ENCODE peak calls at places on chromosomes 7 and 10, in six cellular contexts. One of them, this sample, is unnamed.
A peak's percentile ranks its signal among the peaks of the same experiment; 100 is the strongest.

GRCh38 chr10:108653466-108653865 is 1269.8 kb downstream of the XPNPEP1 start:
- DNase-seq in fibroblast of lung: peak; percentile 53
- DNase-seq in heart left ventricle: no peak
- DNase-seq in endothelial cell: no peak
- DNase-seq in CD8-positive, alpha-beta T cell: no peak
- DNase-seq in nephron progenitor cell: no peak
- DNase-seq in this sample: no peak

GRCh38 chr10:117720931-117721826 is 178.6 kb downstream of the EMX2 start:
- DNase-seq in nephron progenitor cell: peak; percentile 79
- DNase-seq in heart left ventricle: no peak
- DNase-seq in CD8-positive, alpha-beta T cell: no peak
- DNase-seq in endothelial cell: no peak
- DNase-seq in fibroblast of lung: no peak
- DNase-seq in this sample: no peak

GRCh38 chr7:16071246-16071857 is 350.0 kb downstream of the CRPPA start:
- DNase-seq in nephron progenitor cell: peak; percentile 33
- DNase-seq in CD8-positive, alpha-beta T cell: no peak
- DNase-seq in heart left ventricle: no peak
- DNase-seq in fibroblast of lung: peak; percentile 42
- DNase-seq in endothelial cell: peak; percentile 15
- DNase-seq in this sample: no peak

GRCh38 chr10:131870831-131871672 is 29.8 kb upstream of the PPP2R2D start:
- DNase-seq in CD8-positive, alpha-beta T cell: no peak
- DNase-seq in endothelial cell: no peak
- DNase-seq in heart left ventricle: no peak
- DNase-seq in nephron progenitor cell: no peak
- DNase-seq in fibroblast of lung: no peak
- DNase-seq in this sample: no peak

GRCh38 chr7:24721378-24722030 is 35.8 kb downstream of the GSDME start:
- DNase-seq in endothelial cell: no peak
- DNase-seq in CD8-positive, alpha-beta T cell: no peak
- DNase-seq in heart left ventricle: no peak
- DNase-seq in fibroblast of lung: no peak
- DNase-seq in nephron progenitor cell: no peak
- DNase-seq in this sample: peak; percentile 68

GRCh38 chr10:129259128-129259527 is 207.9 kb upstream of the MGMT start:
- DNase-seq in fibroblast of lung: no peak
- DNase-seq in CD8-positive, alpha-beta T cell: no peak
- DNase-seq in heart left ventricle: no peak
- DNase-seq in nephron progenitor cell: no peak
- DNase-seq in endothelial cell: no peak
- DNase-seq in this sample: no peak

GRCh38 chr7:124171068-124171467 is 138.2 kb upstream of the TMEM229A start:
- DNase-seq in endothelial cell: peak; percentile 9
- DNase-seq in fibroblast of lung: no peak
- DNase-seq in CD8-positive, alpha-beta T cell: no peak
- DNase-seq in nephron progenitor cell: peak; percentile 13
- DNase-seq in heart left ventricle: no peak
- DNase-seq in this sample: no peak

GRCh38 chr10:78953124-78954008 is 115.4 kb upstream of the ZMIZ1 start:
- DNase-seq in fibroblast of lung: peak; percentile 79
- DNase-seq in CD8-positive, alpha-beta T cell: no peak
- DNase-seq in endothelial cell: no peak
- DNase-seq in nephron progenitor cell: peak; percentile 60
- DNase-seq in heart left ventricle: peak; percentile 39
- DNase-seq in this sample: no peak

GRCh38 chr10:132483394-132483793 is 54.2 kb upstream of the INPP5A start:
- DNase-seq in endothelial cell: no peak
- DNase-seq in heart left ventricle: no peak
- DNase-seq in nephron progenitor cell: no peak
- DNase-seq in fibroblast of lung: no peak
- DNase-seq in CD8-positive, alpha-beta T cell: no peak
- DNase-seq in this sample: no peak

GRCh38 chr10:132107211-132107946 is 41.6 kb downstream of the JAKMIP3 start:
- DNase-seq in fibroblast of lung: no peak
- DNase-seq in heart left ventricle: peak; percentile 3
- DNase-seq in nephron progenitor cell: peak; percentile 36
- DNase-seq in endothelial cell: no peak
- DNase-seq in CD8-positive, alpha-beta T cell: no peak
- DNase-seq in this sample: peak; percentile 82

GRCh38 chr7:70178787-70179186 is 580.5 kb downstream of the AUTS2 start:
- DNase-seq in fibroblast of lung: peak; percentile 77
- DNase-seq in endothelial cell: no peak
- DNase-seq in CD8-positive, alpha-beta T cell: no peak
- DNase-seq in heart left ventricle: no peak
- DNase-seq in nephron progenitor cell: no peak
- DNase-seq in this sample: no peak

GRCh38 chr10:78277734-78278404 is 244.2 kb downstream of the RPS24 start:
- DNase-seq in endothelial cell: no peak
- DNase-seq in CD8-positive, alpha-beta T cell: no peak
- DNase-seq in nephron progenitor cell: no peak
- DNase-seq in heart left ventricle: peak; percentile 54
- DNase-seq in fibroblast of lung: peak; percentile 72
- DNase-seq in this sample: no peak

GRCh38 chr10:119029613-119030420 is at the start of gene NANOS1:
- DNase-seq in heart left ventricle: no peak
- DNase-seq in fibroblast of lung: peak; percentile 38
- DNase-seq in nephron progenitor cell: peak; percentile 56
- DNase-seq in endothelial cell: peak; percentile 38
- DNase-seq in CD8-positive, alpha-beta T cell: no peak
- DNase-seq in this sample: peak; percentile 85

GRCh38 chr7:24760968-24761367 is 3.7 kb upstream of the GSDME start:
- DNase-seq in nephron progenitor cell: no peak
- DNase-seq in CD8-positive, alpha-beta T cell: no peak
- DNase-seq in endothelial cell: no peak
- DNase-seq in heart left ventricle: no peak
- DNase-seq in fibroblast of lung: no peak
- DNase-seq in this sample: no peak

GRCh38 chr7:151009340-151010001 is 14.8 kb downstream of the ATG9B start:
- DNase-seq in heart left ventricle: no peak
- DNase-seq in endothelial cell: no peak
- DNase-seq in fibroblast of lung: no peak
- DNase-seq in CD8-positive, alpha-beta T cell: no peak
- DNase-seq in nephron progenitor cell: no peak
- DNase-seq in this sample: no peak

GRCh38 chr10:131806146-131806545 is 94.7 kb upstream of the PPP2R2D start:
- DNase-seq in nephron progenitor cell: no peak
- DNase-seq in CD8-positive, alpha-beta T cell: no peak
- DNase-seq in fibroblast of lung: no peak
- DNase-seq in heart left ventricle: no peak
- DNase-seq in endothelial cell: no peak
- DNase-seq in this sample: peak; percentile 78

GRCh38 chr10:33365314-33365713 is 30.8 kb upstream of the NRP1 start:
- DNase-seq in endothelial cell: no peak
- DNase-seq in fibroblast of lung: peak; percentile 36
- DNase-seq in nephron progenitor cell: no peak
- DNase-seq in heart left ventricle: no peak
- DNase-seq in CD8-positive, alpha-beta T cell: no peak
- DNase-seq in this sample: no peak

GRCh38 chr7:53119514-53119933 is 84.1 kb downstream of the POM121L12 start:
- DNase-seq in CD8-positive, alpha-beta T cell: no peak
- DNase-seq in endothelial cell: no peak
- DNase-seq in heart left ventricle: no peak
- DNase-seq in nephron progenitor cell: no peak
- DNase-seq in fibroblast of lung: peak; percentile 75
- DNase-seq in this sample: no peak

GRCh38 chr7:12731775-12732174 is 44.3 kb downstream of the ARL4A start:
- DNase-seq in CD8-positive, alpha-beta T cell: no peak
- DNase-seq in fibroblast of lung: no peak
- DNase-seq in nephron progenitor cell: no peak
- DNase-seq in heart left ventricle: no peak
- DNase-seq in endothelial cell: no peak
- DNase-seq in this sample: no peak

GRCh38 chr10:84770824-84771223 is 442.4 kb downstream of the CCSER2 start:
- DNase-seq in fibroblast of lung: no peak
- DNase-seq in CD8-positive, alpha-beta T cell: no peak
- DNase-seq in endothelial cell: no peak
- DNase-seq in nephron progenitor cell: no peak
- DNase-seq in heart left ventricle: no peak
- DNase-seq in this sample: no peak

GRCh38 chr10:84763965-84764364 is 435.6 kb downstream of the CCSER2 start:
- DNase-seq in heart left ventricle: no peak
- DNase-seq in nephron progenitor cell: no peak
- DNase-seq in fibroblast of lung: no peak
- DNase-seq in endothelial cell: no peak
- DNase-seq in CD8-positive, alpha-beta T cell: no peak
- DNase-seq in this sample: no peak

GRCh38 chr10:84768132-84768531 is 439.7 kb downstream of the CCSER2 start:
- DNase-seq in nephron progenitor cell: no peak
- DNase-seq in fibroblast of lung: no peak
- DNase-seq in heart left ventricle: no peak
- DNase-seq in endothelial cell: no peak
- DNase-seq in CD8-positive, alpha-beta T cell: no peak
- DNase-seq in this sample: no peak

GRCh38 chr10:84765656-84766055 is 437.3 kb downstream of the CCSER2 start:
- DNase-seq in CD8-positive, alpha-beta T cell: no peak
- DNase-seq in fibroblast of lung: no peak
- DNase-seq in endothelial cell: no peak
- DNase-seq in nephron progenitor cell: no peak
- DNase-seq in heart left ventricle: no peak
- DNase-seq in this sample: no peak

GRCh38 chr10:84766923-84767322 is 438.5 kb downstream of the CCSER2 start:
- DNase-seq in endothelial cell: no peak
- DNase-seq in heart left ventricle: no peak
- DNase-seq in fibroblast of lung: no peak
- DNase-seq in nephron progenitor cell: no peak
- DNase-seq in CD8-positive, alpha-beta T cell: no peak
- DNase-seq in this sample: no peak
- TF ChIP-seq CTCF in endothelial cell: no peak
- TF ChIP-seq CTCF in heart left ventricle: no peak
- TF ChIP-seq CTCF in fibroblast of lung: no peak
- TF ChIP-seq CTCF in nephron progenitor cell: no peak
- TF ChIP-seq CTCF in CD8-positive, alpha-beta T cell: no peak
- TF ChIP-seq CTCF in this sample: no peak

DNA sequence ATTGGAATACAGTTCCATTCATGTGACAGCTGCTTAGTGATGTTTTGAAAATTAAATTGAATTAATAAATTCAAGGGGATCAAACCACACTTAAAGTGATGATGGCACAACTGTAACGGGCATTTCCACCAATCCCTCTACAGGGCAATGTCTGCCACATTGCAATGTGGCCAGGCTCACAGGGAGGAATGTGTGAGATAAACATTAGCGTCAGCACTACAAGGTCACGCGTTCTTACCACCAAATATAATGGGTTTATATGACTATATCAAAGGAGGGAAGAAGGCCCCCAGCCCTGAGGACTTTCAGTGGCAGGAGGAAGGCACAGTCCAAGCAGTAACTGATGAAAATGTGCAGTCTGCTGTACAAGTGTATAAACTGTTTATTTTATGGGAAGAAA is 31.1 kb upstream of the CELF2 start:
- DNase-seq in heart left ventricle: no peak
- DNase-seq in fibroblast of lung: no peak
- DNase-seq in CD8-positive, alpha-beta T cell: no peak
- DNase-seq in endothelial cell: no peak
- DNase-seq in nephron progenitor cell: no peak
- DNase-seq in this sample: no peak
- TF ChIP-seq CTCF in heart left ventricle: no peak
- TF ChIP-seq CTCF in fibroblast of lung: no peak
- TF ChIP-seq CTCF in CD8-positive, alpha-beta T cell: no peak
- TF ChIP-seq CTCF in endothelial cell: no peak
- TF ChIP-seq CTCF in nephron progenitor cell: no peak
- TF ChIP-seq CTCF in this sample: no peak

GRCh38 chr10:113326160-113327111 is 226.4 kb upstream of the HABP2 start:
- DNase-seq in nephron progenitor cell: no peak
- DNase-seq in heart left ventricle: peak; percentile 43
- DNase-seq in endothelial cell: no peak
- DNase-seq in fibroblast of lung: peak; percentile 90
- DNase-seq in CD8-positive, alpha-beta T cell: no peak
- DNase-seq in this sample: no peak
- TF ChIP-seq CTCF in nephron progenitor cell: no peak
- TF ChIP-seq CTCF in heart left ventricle: no peak
- TF ChIP-seq CTCF in endothelial cell: no peak
- TF ChIP-seq CTCF in fibroblast of lung: peak; percentile 19
- TF ChIP-seq CTCF in CD8-positive, alpha-beta T cell: no peak
- TF ChIP-seq CTCF in this sample: peak; percentile 45

GRCh38 chr7:105581066-105581811 is at the start of gene EFCAB10:
- DNase-seq in fibroblast of lung: peak; percentile 58
- DNase-seq in heart left ventricle: peak; percentile 25
- DNase-seq in CD8-positive, alpha-beta T cell: no peak
- DNase-seq in endothelial cell: peak; percentile 84
- DNase-seq in nephron progenitor cell: peak; percentile 92
- DNase-seq in this sample: peak; percentile 90
- TF ChIP-seq CTCF in fibroblast of lung: peak; percentile 10
- TF ChIP-seq CTCF in heart left ventricle: no peak
- TF ChIP-seq CTCF in CD8-positive, alpha-beta T cell: no peak
- TF ChIP-seq CTCF in endothelial cell: no peak
- TF ChIP-seq CTCF in nephron progenitor cell: no peak
- TF ChIP-seq CTCF in this sample: no peak